ENCODE peak calls at places on chromosomes 4 and X, in eight cellular contexts. I is cardiac muscle cell, A is left ventricle myocardium inferior, R is Peyer's patch, P is transverse colon, Q is psoas muscle, C is dorsolateral prefrontal cortex, F is ascending aorta. K is an unnamed sample. For H3K27me3, the result is how much of the 10 kb centered on the place peaks cover.

GRCh38 chr4:52212751-52213150 is 161.6 kb downstream of the SPATA18 start:
- DNase-seq in I (no peak), A (no peak), R (no peak), P (no peak), Q (no peak), C (no peak), F (no peak), K (no peak)

GRCh38 chrX:103554687-103555417 is 30.5 kb upstream of the TCEAL4 start:
- DNase-seq in I (peak), A (peak), R (peak), P (peak), Q (no peak), C (peak), F (no peak), K (peak)

GRCh38 chr4:42302348-42302747 is 94.9 kb upstream of the SHISA3 start:
- DNase-seq in I (peak), A (no peak), R (no peak), P (no peak), Q (no peak), C (peak), F (no peak), K (peak)

GRCh38 chr4:94459462-94460161 is 7.9 kb downstream of the PDLIM5 start:
- DNase-seq in I (no peak), A (no peak), R (no peak), P (no peak), Q (no peak), C (no peak), F (no peak), K (no peak)

GRCh38 chr4:36255575-36255974 is 11.3 kb upstream of the ARAP2 start:
- DNase-seq in I (no peak), A (no peak), R (no peak), P (peak), Q (no peak), C (no peak), F (no peak), K (no peak)

GRCh38 chrX:115337735-115338134 is 48.2 kb downstream of the LUZP4 start:
- DNase-seq in I (peak), A (no peak), R (no peak), P (no peak), Q (no peak), C (no peak), F (no peak), K (no peak)

GRCh38 chr4:130125468-130125867 is 1029.5 kb downstream of the C4orf33 start:
- DNase-seq in I (no peak), A (no peak), R (no peak), P (no peak), Q (no peak), C (no peak), F (no peak), K (no peak)

GRCh38 chrX:40096395-40097091 is 1.2 kb downstream of the BCOR start:
- DNase-seq in I (peak), A (peak), R (peak), P (peak), Q (peak), C (no peak), F (no peak), K (peak)

GRCh38 chr4:154982187-154983047 is 201.3 kb downstream of the RBM46 start:
- DNase-seq in I (peak), A (peak), R (no peak), P (peak), Q (peak), C (peak), F (peak), K (peak)

GRCh38 chrX:20350598-20350997 is 83.9 kb upstream of the RPS6KA3 start:
- DNase-seq in I (no peak), A (no peak), R (no peak), P (no peak), Q (no peak), C (no peak), F (no peak), K (no peak)

GRCh38 chr4:182197611-182198010 is 45.6 kb upstream of the TENM3 start:
- DNase-seq in I (no peak), A (no peak), R (no peak), P (no peak), Q (no peak), C (no peak), F (no peak), K (no peak)

GRCh38 chrX:115560211-115560977 is 580 bp upstream of the PLS3 start:
- DNase-seq in I (peak), A (no peak), R (no peak), P (no peak), Q (no peak), C (no peak), F (no peak), K (peak)

GRCh38 chrX:39848900-39849299 is 248.9 kb downstream of the BCOR start:
- DNase-seq in I (peak), A (no peak), R (no peak), P (no peak), Q (no peak), C (no peak), F (no peak), K (no peak)

GRCh38 chr4:67694662-67695061 is 6.3 kb downstream of the UBA6 start:
- DNase-seq in I (no peak), A (no peak), R (no peak), P (no peak), Q (no peak), C (no peak), F (no peak), K (no peak)

GRCh38 chr4:75101906-75102888 is 169.3 kb downstream of the PARM1 start:
- DNase-seq in I (no peak), A (no peak), R (no peak), P (no peak), Q (no peak), C (no peak), F (no peak), K (no peak)

GRCh38 chr4:17613761-17614415 is 553 bp upstream of the MED28 start:
- DNase-seq in I (peak), A (no peak), R (peak), P (no peak), Q (no peak), C (no peak), F (no peak), K (no peak)

DNA sequence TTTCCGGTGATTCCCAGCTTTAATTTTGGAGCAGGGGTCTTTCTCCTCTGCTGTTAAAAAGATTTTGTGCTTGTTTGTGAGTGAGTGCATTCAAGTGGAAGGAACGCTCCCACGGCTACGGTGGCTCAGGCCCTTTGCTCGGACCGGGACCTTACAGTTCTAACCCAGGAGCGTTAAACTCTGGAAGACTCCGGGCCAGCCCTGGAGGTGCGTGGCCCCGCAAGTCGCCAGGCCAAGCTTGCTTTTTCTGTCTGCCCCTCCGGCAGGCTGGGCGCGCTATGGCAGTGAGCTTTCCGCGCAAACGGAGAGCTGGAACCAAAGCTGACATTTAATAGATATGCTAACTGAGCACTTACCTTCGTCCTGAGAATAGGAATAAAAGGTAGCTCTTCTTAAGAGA is 18.3 kb upstream of the PITX2 start:
- DNase-seq in I (no peak), A (no peak), R (no peak), P (no peak), Q (no peak), C (no peak), F (no peak), K (no peak)
- H3K27me3 ChIP-seq in I (half or more), A (half or more), R (under half), P (half or more), Q (under half), C (under half), F (under half), K (under half)

DNA sequence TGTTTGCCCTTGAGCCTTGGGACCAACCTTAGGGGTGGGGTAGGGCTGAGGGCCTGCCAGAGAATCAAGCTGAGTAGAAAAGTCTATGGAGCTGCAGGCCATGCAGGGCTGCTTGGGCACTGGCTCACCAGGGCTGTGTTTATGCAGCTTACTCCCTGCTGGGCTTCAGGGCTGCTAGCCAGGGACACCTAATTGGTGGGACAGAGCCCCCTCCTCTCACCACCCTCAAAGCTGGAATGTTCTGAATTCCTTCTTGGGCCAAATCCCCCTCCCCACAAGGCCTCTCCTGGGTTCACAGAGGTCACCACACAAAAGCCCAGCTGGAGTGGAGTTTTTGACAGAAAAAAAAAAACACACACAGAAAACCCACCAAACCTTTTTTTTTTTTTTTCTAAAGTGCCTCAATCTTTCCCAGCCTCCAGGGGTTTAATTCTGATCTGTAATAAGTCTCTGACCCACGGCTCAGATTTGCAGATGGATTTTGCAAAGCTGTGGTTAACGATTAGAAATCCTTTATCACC is at the start of gene CLDN2:
- DNase-seq in I (no peak), A (no peak), R (no peak), P (no peak), Q (no peak), C (no peak), F (no peak), K (no peak)
- H3K4me3 ChIP-seq in I (no peak), A (no peak), R (no peak), P (no peak), Q (no peak), C (no peak), F (no peak), K (no peak)

GRCh38 chr4:1857931-1858330 is 2.0 kb upstream of the LETM1 start:
- DNase-seq in I (no peak), A (no peak), R (no peak), P (peak), Q (no peak), C (no peak), F (no peak), K (no peak)

GRCh38 chr4:1856071-1856919 is at the start of gene LETM1:
- DNase-seq in I (peak), A (peak), R (peak), P (peak), Q (peak), C (peak), F (peak), K (peak)

GRCh38 chr4:1859389-1859753 is 3.4 kb upstream of the LETM1 start:
- DNase-seq in I (no peak), A (no peak), R (no peak), P (no peak), Q (no peak), C (no peak), F (no peak), K (no peak)

GRCh38 chr4:1855334-1856070 is 454 bp downstream of the LETM1 start:
- DNase-seq in I (no peak), A (peak), R (no peak), P (peak), Q (peak), C (no peak), F (no peak), K (peak)

GRCh38 chr4:1856920-1857699 is 1.2 kb upstream of the LETM1 start:
- DNase-seq in I (peak), A (no peak), R (no peak), P (peak), Q (no peak), C (no peak), F (no peak), K (peak)
- TF ChIP-seq CTCF in I (no peak), A (no peak), R (no peak), P (no peak), Q (peak), C (no peak), F (no peak), K (no peak)

GRCh38 chr4:81032174-81032551 is 1.7 kb downstream of the BMP3 start:
- DNase-seq in I (no peak), A (no peak), R (no peak), P (no peak), Q (no peak), C (no peak), F (no peak), K (no peak)
- H3K27me3 ChIP-seq in I (half or more), A (half or more), R (under half), P (under half), Q (under half), C (under half), F (under half), K (under half)

GRCh38 chr4:15405069-15405468 is 22.8 kb upstream of the C1QTNF7 start:
- DNase-seq in I (no peak), A (no peak), R (no peak), P (no peak), Q (no peak), C (no peak), F (no peak), K (no peak)
- H3K4me3 ChIP-seq in I (no peak), A (no peak), R (no peak), P (no peak), Q (no peak), C (no peak), F (no peak), K (no peak)

DNA sequence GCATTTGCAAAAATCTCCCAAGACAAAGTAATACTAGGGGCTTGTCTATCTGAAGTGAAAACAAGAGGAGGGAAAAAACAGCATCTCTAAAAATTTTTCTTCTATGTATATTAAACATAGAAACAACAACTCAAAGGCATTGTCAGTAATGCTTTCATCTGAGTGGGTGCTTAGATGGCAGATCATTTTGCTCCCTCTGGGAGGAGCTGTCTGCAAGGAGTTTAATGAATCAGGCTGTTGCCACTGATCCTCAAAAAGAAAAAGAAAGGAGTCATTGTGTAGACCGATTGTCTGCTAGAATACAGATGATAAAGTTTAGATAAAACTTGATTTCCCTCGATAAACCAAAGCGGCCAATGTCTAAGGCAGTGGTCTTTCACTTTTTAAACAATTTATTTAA is 49.7 kb upstream of the KLHL8 start:
- DNase-seq in I (peak), A (no peak), R (no peak), P (no peak), Q (no peak), C (no peak), F (no peak), K (no peak)
- TF ChIP-seq CTCF in I (peak), A (peak), R (no peak), P (peak), Q (peak), C (peak), F (peak), K (peak)